ENCODE peak calls at places on chromosomes 3 and 15, in ten cellular contexts. One of them, this sample, is unnamed.
A peak's percentile ranks its signal among the peaks of the same experiment; 100 is the strongest.

GRCh38 chr3:60104045-60104444 is 1054.2 kb upstream of the CFAP20DC start:
- DNase-seq in neural progenitor cell: no peak
- DNase-seq in lower lobe of right lung: no peak
- DNase-seq in neuronal stem cell: no peak
- DNase-seq in MM.1S: no peak
- DNase-seq in heart right ventricle: no peak
- DNase-seq in transverse colon: no peak
- DNase-seq in cardiac muscle cell: peak; percentile 32
- DNase-seq in esophagus squamous epithelium: no peak
- DNase-seq in SJSA1: no peak
- DNase-seq in this sample: no peak

GRCh38 chr3:23865595-23866396 is 51.0 kb downstream of the NKIRAS1 start:
- DNase-seq in neuronal stem cell: peak; percentile 71
- DNase-seq in neural progenitor cell: peak; percentile 59
- DNase-seq in heart right ventricle: no peak
- DNase-seq in SJSA1: peak; percentile 40
- DNase-seq in lower lobe of right lung: no peak
- DNase-seq in esophagus squamous epithelium: no peak
- DNase-seq in transverse colon: peak; percentile 22
- DNase-seq in cardiac muscle cell: peak; percentile 72
- DNase-seq in MM.1S: no peak
- DNase-seq in this sample: no peak

GRCh38 chr15:93178371-93178770 is 89.4 kb upstream of the RGMA start:
- DNase-seq in esophagus squamous epithelium: no peak
- DNase-seq in transverse colon: no peak
- DNase-seq in neural progenitor cell: no peak
- DNase-seq in SJSA1: no peak
- DNase-seq in heart right ventricle: no peak
- DNase-seq in MM.1S: no peak
- DNase-seq in lower lobe of right lung: no peak
- DNase-seq in cardiac muscle cell: no peak
- DNase-seq in neuronal stem cell: no peak
- DNase-seq in this sample: no peak

GRCh38 chr3:105868450-105868744 is 415 bp downstream of the CBLB start:
- DNase-seq in transverse colon: peak; percentile 60
- DNase-seq in lower lobe of right lung: peak; percentile 82
- DNase-seq in esophagus squamous epithelium: no peak
- DNase-seq in MM.1S: no peak
- DNase-seq in heart right ventricle: peak; percentile 65
- DNase-seq in neural progenitor cell: peak; percentile 83
- DNase-seq in neuronal stem cell: peak; percentile 59
- DNase-seq in SJSA1: no peak
- DNase-seq in cardiac muscle cell: peak; percentile 78
- DNase-seq in this sample: no peak

GRCh38 chr15:70319466-70319865 is 221.7 kb upstream of the TLE3 start:
- DNase-seq in neuronal stem cell: no peak
- DNase-seq in SJSA1: no peak
- DNase-seq in lower lobe of right lung: no peak
- DNase-seq in cardiac muscle cell: no peak
- DNase-seq in transverse colon: no peak
- DNase-seq in neural progenitor cell: no peak
- DNase-seq in heart right ventricle: no peak
- DNase-seq in esophagus squamous epithelium: peak; percentile 13
- DNase-seq in MM.1S: peak; percentile 15
- DNase-seq in this sample: no peak

GRCh38 chr3:70531063-70531657 is 218.7 kb upstream of the MDFIC2 start:
- DNase-seq in neural progenitor cell: peak; percentile 25
- DNase-seq in transverse colon: no peak
- DNase-seq in neuronal stem cell: peak; percentile 11
- DNase-seq in lower lobe of right lung: no peak
- DNase-seq in cardiac muscle cell: peak; percentile 55
- DNase-seq in heart right ventricle: no peak
- DNase-seq in esophagus squamous epithelium: no peak
- DNase-seq in MM.1S: no peak
- DNase-seq in SJSA1: peak; percentile 12
- DNase-seq in this sample: no peak

GRCh38 chr3:12966847-12967750 is 106.1 kb downstream of the IQSEC1 start:
- DNase-seq in heart right ventricle: peak; percentile 51
- DNase-seq in neural progenitor cell: no peak
- DNase-seq in SJSA1: peak; percentile 52
- DNase-seq in esophagus squamous epithelium: no peak
- DNase-seq in cardiac muscle cell: no peak
- DNase-seq in lower lobe of right lung: peak; percentile 55
- DNase-seq in MM.1S: no peak
- DNase-seq in neuronal stem cell: no peak
- DNase-seq in transverse colon: peak; percentile 31
- DNase-seq in this sample: no peak

GRCh38 chr3:53939081-53939582 is 47.5 kb upstream of the SELENOK start:
- DNase-seq in lower lobe of right lung: no peak
- DNase-seq in neural progenitor cell: peak; percentile 79
- DNase-seq in heart right ventricle: no peak
- DNase-seq in SJSA1: no peak
- DNase-seq in neuronal stem cell: peak; percentile 11
- DNase-seq in esophagus squamous epithelium: no peak
- DNase-seq in cardiac muscle cell: no peak
- DNase-seq in MM.1S: no peak
- DNase-seq in transverse colon: no peak
- DNase-seq in this sample: no peak

GRCh38 chr3:168025076-168025475 is 70.6 kb downstream of the GOLIM4 start:
- DNase-seq in SJSA1: no peak
- DNase-seq in lower lobe of right lung: no peak
- DNase-seq in heart right ventricle: no peak
- DNase-seq in neural progenitor cell: no peak
- DNase-seq in cardiac muscle cell: no peak
- DNase-seq in neuronal stem cell: no peak
- DNase-seq in transverse colon: no peak
- DNase-seq in esophagus squamous epithelium: no peak
- DNase-seq in MM.1S: no peak
- DNase-seq in this sample: no peak

GRCh38 chr3:53708001-53708621 is 138.1 kb downstream of the CHDH start:
- DNase-seq in heart right ventricle: peak; percentile 47
- DNase-seq in MM.1S: no peak
- DNase-seq in cardiac muscle cell: peak; percentile 94
- DNase-seq in neural progenitor cell: no peak
- DNase-seq in neuronal stem cell: no peak
- DNase-seq in lower lobe of right lung: peak; percentile 79
- DNase-seq in SJSA1: no peak
- DNase-seq in esophagus squamous epithelium: no peak
- DNase-seq in transverse colon: no peak
- DNase-seq in this sample: no peak

GRCh38 chr15:78904599-78905358 is 32.1 kb downstream of the MORF4L1 start:
- DNase-seq in lower lobe of right lung: no peak
- DNase-seq in heart right ventricle: no peak
- DNase-seq in esophagus squamous epithelium: no peak
- DNase-seq in neural progenitor cell: no peak
- DNase-seq in MM.1S: no peak
- DNase-seq in cardiac muscle cell: no peak
- DNase-seq in SJSA1: no peak
- DNase-seq in neuronal stem cell: no peak
- DNase-seq in transverse colon: no peak
- DNase-seq in this sample: no peak

GRCh38 chr3:128252083-128252482 is 98.8 kb downstream of the EEFSEC start:
- DNase-seq in esophagus squamous epithelium: no peak
- DNase-seq in transverse colon: no peak
- DNase-seq in MM.1S: no peak
- DNase-seq in neural progenitor cell: peak; percentile 29
- DNase-seq in lower lobe of right lung: no peak
- DNase-seq in heart right ventricle: no peak
- DNase-seq in SJSA1: no peak
- DNase-seq in neuronal stem cell: no peak
- DNase-seq in cardiac muscle cell: no peak
- DNase-seq in this sample: no peak

GRCh38 chr15:100703032-100703578 is 100.7 kb downstream of the ASB7 start:
- DNase-seq in MM.1S: peak; percentile 70
- DNase-seq in esophagus squamous epithelium: no peak
- DNase-seq in neuronal stem cell: no peak
- DNase-seq in lower lobe of right lung: no peak
- DNase-seq in transverse colon: no peak
- DNase-seq in SJSA1: peak; percentile 96
- DNase-seq in cardiac muscle cell: no peak
- DNase-seq in heart right ventricle: no peak
- DNase-seq in neural progenitor cell: no peak
- DNase-seq in this sample: peak; percentile 2

GRCh38 chr3:32216172-32216783 is 22.2 kb upstream of the CMTM8 start:
- DNase-seq in cardiac muscle cell: no peak
- DNase-seq in SJSA1: no peak
- DNase-seq in lower lobe of right lung: no peak
- DNase-seq in neuronal stem cell: no peak
- DNase-seq in transverse colon: peak; percentile 48
- DNase-seq in neural progenitor cell: no peak
- DNase-seq in MM.1S: no peak
- DNase-seq in esophagus squamous epithelium: no peak
- DNase-seq in heart right ventricle: no peak
- DNase-seq in this sample: no peak

GRCh38 chr3:102085431-102086226 is 236.3 kb downstream of the NFKBIZ start:
- DNase-seq in esophagus squamous epithelium: no peak
- DNase-seq in transverse colon: no peak
- DNase-seq in MM.1S: no peak
- DNase-seq in SJSA1: no peak
- DNase-seq in neuronal stem cell: no peak
- DNase-seq in heart right ventricle: no peak
- DNase-seq in lower lobe of right lung: no peak
- DNase-seq in neural progenitor cell: no peak
- DNase-seq in cardiac muscle cell: no peak
- DNase-seq in this sample: peak; percentile 81
- H3K27ac ChIP-seq in esophagus squamous epithelium: no peak overlapping the region
- H3K27ac ChIP-seq in transverse colon: peak overlapping the region; percentile 75
- H3K27ac ChIP-seq in MM.1S: no peak overlapping the region
- H3K27ac ChIP-seq in SJSA1: no peak overlapping the region
- H3K27ac ChIP-seq in neuronal stem cell: no peak overlapping the region
- H3K27ac ChIP-seq in heart right ventricle: no peak overlapping the region
- H3K27ac ChIP-seq in lower lobe of right lung: no peak overlapping the region
- H3K27ac ChIP-seq in neural progenitor cell: no peak overlapping the region
- H3K27ac ChIP-seq in cardiac muscle cell: no peak overlapping the region
- H3K27ac ChIP-seq in this sample: no peak overlapping the region

DNA sequence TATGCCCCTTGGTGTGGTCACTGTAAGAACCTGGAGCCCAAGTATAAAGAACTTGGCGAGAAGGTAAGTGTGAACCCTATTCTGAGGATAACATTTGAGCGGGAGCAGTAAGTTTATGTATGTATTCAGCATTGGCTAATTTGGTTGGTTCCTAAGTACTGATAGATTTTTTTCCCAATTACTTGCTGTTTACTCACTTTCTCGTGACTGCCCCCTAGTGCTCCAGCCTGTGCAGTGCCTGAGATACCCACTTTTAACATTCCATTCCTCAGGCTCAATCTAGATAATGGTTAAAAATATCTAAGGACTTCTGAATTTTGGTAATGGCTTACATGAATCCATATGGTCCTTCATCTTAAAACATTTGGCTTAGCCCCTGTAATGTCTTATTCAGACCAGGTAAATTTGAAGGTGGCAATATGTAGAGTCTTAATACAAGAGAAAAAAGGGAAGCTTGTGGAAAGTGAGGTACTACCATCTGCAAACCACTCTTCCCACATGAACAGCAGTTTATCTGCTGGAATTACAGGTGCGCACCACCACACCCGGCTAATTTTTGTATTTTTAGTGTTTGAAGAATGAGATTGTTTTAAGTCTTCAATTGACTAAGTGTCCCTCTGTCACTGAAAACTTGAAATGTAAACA is 7.1 kb downstream of the ELL3 start:
- DNase-seq in heart right ventricle: peak; percentile 38
- DNase-seq in esophagus squamous epithelium: no peak
- DNase-seq in cardiac muscle cell: peak; percentile 69
- DNase-seq in lower lobe of right lung: peak; percentile 55
- DNase-seq in transverse colon: peak; percentile 63
- DNase-seq in neuronal stem cell: no peak
- DNase-seq in SJSA1: peak; percentile 39
- DNase-seq in MM.1S: peak; percentile 46
- DNase-seq in neural progenitor cell: peak; percentile 69
- DNase-seq in this sample: peak; percentile 53
- H3K36me3 ChIP-seq in heart right ventricle: peaks cover 72% of the 10 kb centered on the region
- H3K36me3 ChIP-seq in esophagus squamous epithelium: peaks cover 99% of the 10 kb centered on the region
- H3K36me3 ChIP-seq in cardiac muscle cell: peaks cover 80% of the 10 kb centered on the region
- H3K36me3 ChIP-seq in lower lobe of right lung: peaks cover 93% of the 10 kb centered on the region
- H3K36me3 ChIP-seq in transverse colon: peaks cover 80% of the 10 kb centered on the region
- H3K36me3 ChIP-seq in neuronal stem cell: peaks cover 96% of the 10 kb centered on the region
- H3K36me3 ChIP-seq in SJSA1: peaks cover 95% of the 10 kb centered on the region
- H3K36me3 ChIP-seq in MM.1S: peaks cover 12% of the 10 kb centered on the region
- H3K36me3 ChIP-seq in neural progenitor cell: peaks cover 34% of the 10 kb centered on the region
- H3K36me3 ChIP-seq in this sample: peaks cover 83% of the 10 kb centered on the region

GRCh38 chr3:45185461-45185860 is 39.3 kb upstream of the CDCP1 start:
- DNase-seq in esophagus squamous epithelium: no peak
- DNase-seq in SJSA1: no peak
- DNase-seq in transverse colon: no peak
- DNase-seq in MM.1S: no peak
- DNase-seq in lower lobe of right lung: no peak
- DNase-seq in cardiac muscle cell: no peak
- DNase-seq in neural progenitor cell: no peak
- DNase-seq in neuronal stem cell: no peak
- DNase-seq in heart right ventricle: no peak
- DNase-seq in this sample: no peak

GRCh38 chr3:45180899-45181298 is 34.7 kb upstream of the CDCP1 start:
- DNase-seq in SJSA1: no peak
- DNase-seq in cardiac muscle cell: no peak
- DNase-seq in transverse colon: no peak
- DNase-seq in neuronal stem cell: no peak
- DNase-seq in heart right ventricle: no peak
- DNase-seq in MM.1S: no peak
- DNase-seq in esophagus squamous epithelium: no peak
- DNase-seq in neural progenitor cell: no peak
- DNase-seq in lower lobe of right lung: no peak
- DNase-seq in this sample: no peak

GRCh38 chr3:45185052-45185451 is 38.9 kb upstream of the CDCP1 start:
- DNase-seq in neuronal stem cell: no peak
- DNase-seq in MM.1S: no peak
- DNase-seq in heart right ventricle: no peak
- DNase-seq in esophagus squamous epithelium: no peak
- DNase-seq in neural progenitor cell: no peak
- DNase-seq in cardiac muscle cell: no peak
- DNase-seq in lower lobe of right lung: no peak
- DNase-seq in SJSA1: no peak
- DNase-seq in transverse colon: no peak
- DNase-seq in this sample: no peak

GRCh38 chr3:45181496-45181895 is 35.3 kb upstream of the CDCP1 start:
- DNase-seq in MM.1S: no peak
- DNase-seq in neural progenitor cell: no peak
- DNase-seq in lower lobe of right lung: no peak
- DNase-seq in neuronal stem cell: no peak
- DNase-seq in esophagus squamous epithelium: no peak
- DNase-seq in transverse colon: no peak
- DNase-seq in SJSA1: no peak
- DNase-seq in heart right ventricle: no peak
- DNase-seq in cardiac muscle cell: no peak
- DNase-seq in this sample: no peak

GRCh38 chr3:45182915-45183881 is 37.0 kb upstream of the CDCP1 start:
- DNase-seq in cardiac muscle cell: no peak
- DNase-seq in esophagus squamous epithelium: no peak
- DNase-seq in SJSA1: peak; percentile 72
- DNase-seq in MM.1S: peak; percentile 59
- DNase-seq in lower lobe of right lung: peak; percentile 55
- DNase-seq in heart right ventricle: no peak
- DNase-seq in transverse colon: peak; percentile 80
- DNase-seq in neural progenitor cell: peak; percentile 31
- DNase-seq in neuronal stem cell: no peak
- DNase-seq in this sample: peak; percentile 16
- H3K4me1 ChIP-seq in cardiac muscle cell: no peaks in the 10 kb centered on the region
- H3K4me1 ChIP-seq in esophagus squamous epithelium: peaks cover 65% of the 10 kb centered on the region
- H3K4me1 ChIP-seq in SJSA1: peaks cover 83% of the 10 kb centered on the region
- H3K4me1 ChIP-seq in MM.1S: peaks cover 41% of the 10 kb centered on the region
- H3K4me1 ChIP-seq in lower lobe of right lung: peaks cover 5% of the 10 kb centered on the region
- H3K4me1 ChIP-seq in heart right ventricle: no peaks in the 10 kb centered on the region
- H3K4me1 ChIP-seq in transverse colon: peaks cover 35% of the 10 kb centered on the region
- H3K4me1 ChIP-seq in neural progenitor cell: no peaks in the 10 kb centered on the region
- H3K4me1 ChIP-seq in neuronal stem cell: peaks cover 5% of the 10 kb centered on the region
- H3K4me1 ChIP-seq in this sample: no peaks in the 10 kb centered on the region

GRCh38 chr3:18061737-18062136 is 319.3 kb upstream of the TBC1D5 start:
- DNase-seq in MM.1S: no peak
- DNase-seq in SJSA1: no peak
- DNase-seq in transverse colon: no peak
- DNase-seq in lower lobe of right lung: no peak
- DNase-seq in esophagus squamous epithelium: no peak
- DNase-seq in cardiac muscle cell: no peak
- DNase-seq in neural progenitor cell: no peak
- DNase-seq in neuronal stem cell: no peak
- DNase-seq in heart right ventricle: no peak
- DNase-seq in this sample: no peak
- H3K27ac ChIP-seq in MM.1S: no peak overlapping the region
- H3K27ac ChIP-seq in SJSA1: peak overlapping the region; percentile 74
- H3K27ac ChIP-seq in transverse colon: no peak overlapping the region
- H3K27ac ChIP-seq in lower lobe of right lung: no peak overlapping the region
- H3K27ac ChIP-seq in esophagus squamous epithelium: no peak overlapping the region
- H3K27ac ChIP-seq in cardiac muscle cell: no peak overlapping the region
- H3K27ac ChIP-seq in neural progenitor cell: no peak overlapping the region
- H3K27ac ChIP-seq in neuronal stem cell: no peak overlapping the region
- H3K27ac ChIP-seq in heart right ventricle: no peak overlapping the region
- H3K27ac ChIP-seq in this sample: no peak overlapping the region

This sample was measured in CD4-positive, CD25-positive, alpha-beta regulatory T cell.